ENCODE peak calls at places on chromosomes 13 and 19, in six cellular contexts. D, P, Q, N, K and U are unnamed samples.
A peak's percentile ranks its signal among the peaks of the same experiment; 100 is the strongest.

GRCh38 chr19:46660008-46660517 is 919 bp downstream of the DACT3 start:
- DNase-seq in D (no peak), P (no peak), Q (no peak), N (peak; percentile 28), K (no peak), U (no peak)

GRCh38 chr19:1267441-1268391 is 1.4 kb upstream of the CIRBP start:
- DNase-seq in D (no peak), P (no peak), Q (no peak), N (no peak), K (no peak), U (peak; percentile 40)

GRCh38 chr19:30637926-30638325 is 265.7 kb downstream of the ZNF536 start:
- DNase-seq in D (no peak), P (no peak), Q (no peak), N (no peak), K (no peak), U (no peak)

GRCh38 chr19:13120817-13121216 is 2.8 kb downstream of the NACC1 start:
- DNase-seq in D (no peak), P (no peak), Q (peak; percentile 93), N (no peak), K (no peak), U (peak; percentile 72)

GRCh38 chr19:20321139-20321656 is 154.2 kb downstream of the ZNF486 start:
- DNase-seq in D (no peak), P (no peak), Q (no peak), N (no peak), K (no peak), U (no peak)

GRCh38 chr13:113176292-113176691 is 17.8 kb downstream of the PROZ start:
- DNase-seq in D (no peak), P (peak; percentile 57), Q (no peak), N (no peak), K (no peak), U (no peak)

GRCh38 chr13:43003010-43003409 is 11.0 kb upstream of the EPSTI1 start:
- DNase-seq in D (no peak), P (no peak), Q (peak; percentile 67), N (no peak), K (no peak), U (no peak)

GRCh38 chr19:49337267-49338022 is 2.2 kb downstream of the CD37 start:
- DNase-seq in D (no peak), P (no peak), Q (no peak), N (no peak), K (no peak), U (no peak)

GRCh38 chr13:77919351-77920294 is 992 bp upstream of the EDNRB start:
- DNase-seq in D (no peak), P (no peak), Q (peak; percentile 3), N (no peak), K (no peak), U (peak; percentile 29)

GRCh38 chr13:43085545-43085944 is 62.2 kb downstream of the DNAJC15 start:
- DNase-seq in D (peak; percentile 27), P (no peak), Q (peak; percentile 58), N (no peak), K (no peak), U (peak; percentile 64)

GRCh38 chr19:10604460-10604980 is 17.4 kb upstream of the AP1M2 start:
- DNase-seq in D (no peak), P (no peak), Q (no peak), N (peak; percentile 64), K (no peak), U (no peak)

GRCh38 chr13:113452942-113453901 is at the start of gene ADPRHL1:
- DNase-seq in D (no peak), P (no peak), Q (no peak), N (no peak), K (no peak), U (no peak)

GRCh38 chr13:29081036-29081435 is 260.9 kb downstream of the MTUS2 start:
- DNase-seq in D (no peak), P (peak; percentile 16), Q (peak; percentile 56), N (peak; percentile 55), K (no peak), U (no peak)

GRCh38 chr13:29566864-29567263 is 28.6 kb downstream of the SLC7A1 start:
- DNase-seq in D (no peak), P (no peak), Q (no peak), N (no peak), K (no peak), U (no peak)

GRCh38 chr19:53432088-53432661 is 391 bp downstream of the ZNF761 start:
- DNase-seq in D (no peak), P (no peak), Q (peak; percentile 14), N (peak; percentile 17), K (no peak), U (no peak)